ENCODE peak calls at places on chromosomes 2 and 18, in four cellular contexts. G is HCT116, D is SK-N-SH, Z is HepG2. O is an unnamed sample.
A peak's percentile ranks its signal among the peaks of the same experiment; 100 is the strongest.

GRCh38 chr2:196252408-196253114 is 81.2 kb upstream of the STK17B start:
- DNase-seq in Z (no peak), D (no peak), G (no peak), O (no peak)

GRCh38 chr2:177658309-177658708 is 265.7 kb downstream of the AGPS start:
- DNase-seq in D (no peak), G (no peak), Z (no peak), O (no peak)

GRCh38 chr2:8461341-8461740 is 220.5 kb upstream of the ID2 start:
- DNase-seq in D (no peak), G (no peak), Z (no peak), O (no peak)

GRCh38 chr18:79553696-79554095 is 125.9 kb upstream of the CTDP1 start:
- DNase-seq in Z (no peak), D (no peak), G (no peak), O (no peak)

GRCh38 chr2:229805559-229805958 is 91.2 kb upstream of the DNER start:
- DNase-seq in D (no peak), Z (no peak), G (no peak), O (no peak)

GRCh38 chr2:185208261-185208660 is 530.3 kb upstream of the FSIP2 start:
- DNase-seq in D (peak; percentile 21), G (peak; percentile 45), Z (peak; percentile 60), O (no peak)

GRCh38 chr2:76330865-76331264 is 620.1 kb upstream of the GCFC2 start:
- DNase-seq in D (no peak), G (no peak), Z (no peak), O (no peak)

GRCh38 chr2:2332381-2332780 is 1.3 kb upstream of the MYT1L start:
- DNase-seq in D (no peak), Z (no peak), G (no peak), O (no peak)

GRCh38 chr18:67728364-67728763 is 211.8 kb upstream of the DSEL start:
- DNase-seq in Z (no peak), D (no peak), G (no peak), O (peak; percentile 36)

GRCh38 chr2:204401114-204401513 is 144.2 kb upstream of the PARD3B start:
- DNase-seq in G (no peak), Z (no peak), D (no peak), O (no peak)

GRCh38 chr2:75570948-75571729 is 10.4 kb upstream of the EVA1A start:
- DNase-seq in G (no peak), Z (peak; percentile 96), D (no peak), O (peak; percentile 55)

DNA sequence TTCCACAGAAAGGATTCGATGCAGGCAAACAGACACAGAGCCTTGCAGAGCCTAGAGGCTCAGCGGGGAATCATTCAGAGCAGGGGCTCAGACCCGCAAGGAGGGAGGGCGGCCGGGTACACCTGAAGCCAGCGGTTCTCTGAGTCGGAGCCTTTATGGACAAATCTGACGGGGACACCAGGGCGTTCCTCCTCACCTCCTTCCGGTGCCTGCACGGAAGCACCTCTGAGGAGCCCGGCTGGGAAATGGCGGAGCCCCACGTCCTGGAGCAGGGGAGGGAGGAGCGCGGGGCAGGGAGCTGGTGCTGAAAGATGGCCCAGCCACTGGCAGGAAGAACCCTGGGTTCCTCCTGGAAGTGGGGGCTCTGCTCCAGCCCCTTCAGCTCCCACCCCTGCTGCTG is 193.5 kb upstream of the ALKAL2 start:
- DNase-seq in D (no peak), G (no peak), Z (no peak), O (no peak)
- TF ChIP-seq POLR2AphosphoS5 in D (no peak), G (no peak), Z (no peak), O (no peak)

GRCh38 chr2:136362676-136363390 is 244.9 kb upstream of the CXCR4 start:
- DNase-seq in Z (no peak), D (no peak), G (no peak), O (no peak)
- TF ChIP-seq MAX in Z (no peak), D (no peak), G (no peak), O (no peak)

GRCh38 chr18:64436111-64436510 is 287.2 kb upstream of the LINC00305 start:
- DNase-seq in G (no peak), Z (no peak), D (no peak), O (no peak)

DNA sequence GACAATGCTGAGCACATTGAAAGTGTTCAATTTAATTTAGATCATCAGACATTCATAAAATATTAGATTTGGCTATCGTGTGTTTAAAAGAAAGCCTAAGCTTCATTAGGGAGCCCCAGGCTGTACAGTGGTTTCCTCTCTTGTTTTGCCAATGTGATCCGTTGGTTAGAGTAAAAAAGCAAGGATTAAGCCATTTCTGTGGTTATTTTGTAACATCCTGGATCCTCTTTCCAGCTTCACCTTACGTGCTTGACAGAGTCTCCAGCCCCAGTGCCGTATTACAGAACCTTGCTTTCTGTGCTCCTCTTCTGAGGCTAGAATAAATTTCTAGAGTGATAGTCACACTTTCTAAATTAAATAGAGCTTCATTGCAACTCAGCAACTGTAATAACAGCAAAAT is 289.3 kb upstream of the LINC00305 start:
- DNase-seq in G (no peak), Z (no peak), D (no peak), O (no peak)
- TF ChIP-seq POLR2AphosphoS5 in G (no peak), Z (no peak), D (no peak), O (no peak)

GRCh38 chr2:172629586-172629985 is 73.7 kb downstream of the PDK1 start:
- DNase-seq in G (no peak), Z (no peak), D (no peak), O (no peak)
- TF ChIP-seq MAX in G (no peak), Z (no peak), D (no peak), O (no peak)

DNA sequence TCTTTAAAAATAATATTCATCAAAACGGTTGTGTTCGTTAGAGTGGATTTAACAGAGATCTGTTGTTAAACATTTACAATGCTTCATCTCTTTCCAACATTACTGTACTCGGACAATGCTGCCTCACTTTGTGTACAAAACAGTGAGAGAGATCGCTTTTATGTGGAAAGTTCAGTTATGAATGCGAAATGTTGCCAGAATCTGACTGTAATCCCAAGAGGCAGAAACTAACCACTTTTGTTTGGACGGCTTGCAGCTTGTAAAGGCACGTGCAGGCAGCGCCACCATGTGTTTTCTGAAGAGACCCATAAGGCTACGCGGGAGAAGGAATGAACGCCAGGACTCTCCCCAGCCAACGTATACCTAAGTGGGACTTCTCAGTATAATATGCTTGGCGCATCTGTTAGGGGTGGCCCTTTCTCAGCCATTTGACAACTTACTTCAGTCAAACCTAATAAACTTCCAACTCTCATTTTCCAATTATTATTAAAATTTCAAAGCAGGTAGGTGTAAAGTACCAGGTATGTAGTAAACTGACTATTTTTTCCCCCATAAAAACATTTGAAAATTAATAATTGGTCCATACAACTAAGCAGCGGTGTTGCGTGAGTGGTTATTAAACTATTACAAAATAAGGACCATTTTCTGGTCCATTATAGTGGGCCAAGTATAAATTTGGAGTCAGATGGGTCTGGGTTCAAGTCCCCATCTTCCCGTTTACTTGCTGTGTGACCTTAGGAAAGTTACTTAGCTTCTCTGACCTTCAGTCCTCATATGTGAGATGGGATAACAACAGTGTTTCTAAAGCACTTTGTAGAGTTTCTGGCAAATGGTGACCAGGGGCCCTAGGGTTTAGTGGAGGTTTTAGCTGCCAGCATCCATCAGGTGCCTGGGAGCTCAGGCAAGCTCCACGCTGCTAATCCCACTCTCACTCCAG is 5.6 kb upstream of the NAPG start:
- DNase-seq in Z (peak; percentile 76), D (peak; percentile 73), G (peak; percentile 73), O (peak; percentile 86)
- TF ChIP-seq POLR2AphosphoS5 in Z (no peak), D (no peak), G (no peak), O (no peak)

GRCh38 chr18:10064267-10064666 is 150.5 kb downstream of the VAPA start:
- DNase-seq in G (no peak), Z (no peak), D (no peak), O (no peak)
- TF ChIP-seq MAX in G (no peak), Z (no peak), D (no peak), O (no peak)

O was measured in endothelial cell of umbilical vein.